ENCODE peak calls at places on chromosomes 13 and 19, in eight cellular contexts. Y is psoas muscle; N is OCI-LY7; T is A549; L is CD8-positive, alpha-beta memory T cell; I is aorta; K is heart right ventricle; W is lower lobe of right lung. A is an unnamed sample.

GRCh38 chr13:93861818-93862217 is 617.7 kb downstream of the DCT start:
- DNase-seq in I (peak), N (no peak), T (no peak), L (no peak), K (no peak), W (no peak), Y (no peak), A (no peak)

GRCh38 chr13:109135018-109135417 is 505.6 kb downstream of the MYO16 start:
- DNase-seq in Y (no peak), I (no peak), K (no peak), L (no peak), T (no peak), N (peak), W (no peak), A (no peak)

GRCh38 chr19:29831041-29831548 is 19.3 kb downstream of the CCNE1 start:
- DNase-seq in N (no peak), W (no peak), T (no peak), I (no peak), L (no peak), Y (peak), K (no peak), A (no peak)

GRCh38 chr13:48411281-48412099 is 1.4 kb downstream of the LPAR6 start:
- DNase-seq in Y (no peak), K (no peak), N (no peak), L (no peak), T (no peak), I (no peak), W (no peak), A (no peak)

GRCh38 chr13:83881031-83881727 is 1.1 kb downstream of the SLITRK1 start:
- DNase-seq in K (no peak), W (no peak), T (no peak), Y (no peak), L (no peak), I (no peak), N (no peak), A (no peak)

GRCh38 chr19:45960595-45961235 is 12.9 kb downstream of the NOVA2 start:
- DNase-seq in I (no peak), Y (no peak), L (no peak), N (no peak), K (no peak), W (no peak), T (no peak), A (no peak)

GRCh38 chr13:113493315-113493951 is 2.9 kb upstream of the DCUN1D2 start:
- DNase-seq in Y (no peak), W (no peak), T (peak), I (no peak), L (no peak), K (no peak), N (no peak), A (no peak)

GRCh38 chr13:99057310-99057975 is 79.6 kb upstream of the DOCK9 start:
- DNase-seq in I (no peak), T (peak), W (no peak), N (no peak), K (no peak), Y (no peak), L (no peak), A (no peak)

GRCh38 chr19:35903550-35904179 is 1.3 kb downstream of the HCST start:
- DNase-seq in K (peak), I (peak), L (peak), Y (peak), T (peak), W (peak), N (peak), A (peak)

GRCh38 chr13:30666113-30666512 is 48.4 kb downstream of the USPL1 start:
- DNase-seq in K (no peak), T (no peak), Y (no peak), I (no peak), L (no peak), N (no peak), W (no peak), A (no peak)

GRCh38 chr19:17496337-17496997 is 15.0 kb upstream of the PGLS start:
- DNase-seq in K (peak), T (peak), N (peak), W (peak), Y (peak), I (peak), L (peak), A (peak)

GRCh38 chr19:33438016-33438671 is 64.6 kb downstream of the CEBPG start:
- DNase-seq in L (no peak), Y (peak), W (peak), I (peak), T (peak), N (no peak), K (peak), A (peak)

GRCh38 chr19:10292789-10293636 is 3.3 kb downstream of the ICAM5 start:
- DNase-seq in Y (peak), T (no peak), N (no peak), K (no peak), I (no peak), L (no peak), W (no peak), A (no peak)
- H3K4me3 ChIP-seq in Y (peak), T (no peak), N (peak), K (peak), I (no peak), L (peak), W (peak), A (peak)

GRCh38 chr19:15297416-15298224 is 34.7 kb downstream of the BRD4 start:
- DNase-seq in Y (no peak), L (no peak), K (no peak), N (peak), T (peak), I (no peak), W (no peak), A (peak)

GRCh38 chr19:15298847-15299567 is 33.3 kb downstream of the BRD4 start:
- DNase-seq in L (no peak), T (no peak), W (no peak), N (no peak), K (no peak), I (no peak), Y (no peak), A (no peak)

GRCh38 chr19:15296353-15296752 is 36.0 kb downstream of the BRD4 start:
- DNase-seq in I (no peak), N (no peak), T (no peak), K (peak), Y (no peak), L (no peak), W (no peak), A (no peak)

GRCh38 chr19:15294591-15294990 is 37.7 kb downstream of the BRD4 start:
- DNase-seq in L (no peak), N (no peak), K (peak), W (no peak), Y (no peak), T (no peak), I (no peak), A (no peak)

DNA sequence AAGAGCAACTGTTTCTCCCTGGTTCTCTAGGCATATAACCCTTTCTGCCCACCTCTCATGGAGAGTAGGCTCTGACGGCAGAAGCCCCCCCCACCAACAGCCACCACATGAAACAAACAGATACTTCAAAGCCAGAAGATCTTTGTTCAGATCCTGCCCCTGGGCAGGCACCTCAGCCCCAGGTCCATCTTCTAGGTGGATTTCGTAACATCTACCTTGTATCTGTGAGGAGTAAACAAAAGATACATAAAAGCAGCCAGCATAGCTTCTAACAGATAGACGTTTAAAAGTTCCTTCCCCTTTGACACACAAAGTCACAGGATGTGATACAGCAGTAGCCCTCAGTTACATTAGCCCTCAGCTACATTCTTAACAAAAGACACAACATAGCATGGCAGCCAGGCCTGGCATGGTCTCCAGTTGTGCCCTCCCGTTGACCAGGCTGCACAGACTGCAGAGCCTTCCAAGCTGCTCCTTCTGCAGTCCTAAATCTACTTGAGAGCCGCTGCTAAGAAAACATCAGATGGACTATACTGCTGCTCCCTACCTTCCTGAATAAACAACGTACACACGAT is 35.4 kb downstream of the BRD4 start:
- DNase-seq in W (no peak), T (no peak), L (no peak), Y (no peak), K (no peak), N (no peak), I (no peak), A (no peak)
- H3K27ac ChIP-seq in W (peak), T (peak), L (no peak), Y (peak), K (peak), N (peak), I (peak), A (no peak)

GRCh38 chr19:8576273-8576993 is 809 bp downstream of the MYO1F start:
- DNase-seq in Y (no peak), L (no peak), T (no peak), W (no peak), I (no peak), N (no peak), K (no peak), A (no peak)

GRCh38 chr19:8573316-8573715 is 3.9 kb downstream of the MYO1F start:
- DNase-seq in K (no peak), L (no peak), Y (no peak), I (no peak), N (no peak), W (no peak), T (no peak), A (no peak)

GRCh38 chr19:8577247-8577646 is at the start of gene MYO1F:
- DNase-seq in T (no peak), Y (peak), I (peak), K (peak), L (no peak), N (peak), W (peak), A (no peak)

GRCh38 chr19:8577741-8578140 is 499 bp upstream of the MYO1F start:
- DNase-seq in I (no peak), W (no peak), Y (no peak), L (no peak), N (no peak), K (no peak), T (no peak), A (no peak)

DNA sequence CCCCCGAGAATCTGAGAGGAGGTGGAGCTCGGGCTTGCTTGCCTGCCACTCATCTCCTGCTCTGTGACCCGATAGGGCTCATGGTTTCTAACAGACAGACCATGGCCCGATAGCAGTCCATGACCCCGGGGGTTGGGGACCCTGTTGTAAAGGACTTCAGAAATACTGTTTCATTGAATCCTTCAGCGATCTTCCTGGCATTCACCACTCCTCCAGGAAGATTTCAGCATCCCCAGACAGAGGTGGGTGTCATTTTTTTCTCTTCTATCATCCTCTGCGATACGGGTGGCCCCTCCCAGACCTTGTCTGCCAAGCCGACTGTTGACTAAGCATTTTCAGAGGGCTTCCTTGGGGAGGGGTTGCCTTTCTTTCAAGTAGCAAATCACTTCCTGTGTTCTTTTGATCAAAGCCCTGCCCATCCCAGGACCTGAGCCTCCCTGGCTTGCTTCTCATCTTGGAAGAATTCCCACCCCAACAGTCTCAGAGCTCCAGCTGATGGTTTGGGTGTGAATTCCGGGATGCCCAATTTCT is 1.7 kb downstream of the MYO1F start:
- DNase-seq in K (no peak), Y (no peak), I (no peak), W (no peak), L (peak), T (no peak), N (no peak), A (no peak)
- H3K4me3 ChIP-seq in K (peak), Y (peak), I (no peak), W (peak), L (peak), T (no peak), N (no peak), A (no peak)

GRCh38 chr13:110666255-110666533 is 39.7 kb downstream of the CARS2 start:
- DNase-seq in N (no peak), W (no peak), Y (no peak), I (no peak), L (no peak), T (no peak), K (no peak), A (no peak)
- H3K27ac ChIP-seq in N (no peak), W (peak), Y (no peak), I (no peak), L (no peak), T (no peak), K (peak), A (no peak)

GRCh38 chr19:31705656-31706055 is 356.4 kb upstream of the TSHZ3 start:
- DNase-seq in K (no peak), I (no peak), Y (no peak), T (no peak), L (no peak), W (no peak), N (no peak), A (no peak)
- H3K4me3 ChIP-seq in K (no peak), I (no peak), Y (no peak), T (no peak), L (no peak), W (no peak), N (no peak), A (no peak)

DNA sequence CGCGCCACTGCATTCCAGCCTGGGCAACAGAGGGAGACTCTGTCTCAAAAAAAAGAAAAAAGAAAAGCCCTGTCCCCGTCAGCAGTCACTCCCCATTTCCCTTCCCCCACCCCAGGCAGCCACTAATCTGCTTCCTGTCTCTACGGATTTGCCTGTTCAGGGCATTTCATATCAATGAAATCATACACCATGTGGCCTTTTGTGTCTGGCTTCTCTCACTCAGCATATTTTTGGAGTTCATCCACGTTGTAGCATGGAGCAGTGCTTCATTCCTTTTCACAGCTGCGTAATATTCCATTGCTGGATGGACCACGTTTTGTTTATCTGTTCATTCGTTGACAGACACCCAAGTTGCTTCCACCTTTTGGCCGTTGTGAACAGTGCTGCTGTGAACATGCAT is 36.1 kb upstream of the KLF2 start:
- DNase-seq in K (peak), I (no peak), T (no peak), Y (no peak), N (no peak), L (no peak), W (no peak), A (peak)
- H3K27ac ChIP-seq in K (peak), I (no peak), T (no peak), Y (peak), N (no peak), L (no peak), W (no peak), A (no peak)

GRCh38 chr19:13101590-13102415 is 855 bp downstream of the LYL1 start:
- DNase-seq in Y (no peak), K (no peak), T (no peak), N (no peak), W (no peak), L (no peak), I (no peak), A (no peak)
- H3K4me3 ChIP-seq in Y (peak), K (peak), T (no peak), N (peak), W (peak), L (peak), I (no peak), A (no peak)